ENCODE peak calls at places on chromosome 18, in ten cellular contexts. Q is HT-29, P is activated T-helper 1 cell treated with Interleukin-2 at 50 U/mL for 16 hours, Y is hepatic stellate cell, R is kidney glomerular epithelial cell, U is myocyte, G is anterior cingulate cortex, E is GM03348, K is kidney tubule cell, N is nucleus accumbens. A is an unnamed sample.
A peak's percentile ranks its signal among the peaks of the same experiment; 100 is the strongest.

GRCh38 chr18:3184275-3184963 is 35.3 kb downstream of the MYOM1 start:
- DNase-seq in Q (no peak), Y (no peak), P (no peak), R (no peak), K (no peak), E (no peak), G (no peak), N (no peak), U (no peak), A (no peak)

GRCh38 chr18:49500136-49500921 is 13.3 kb upstream of the C18orf32 start:
- DNase-seq in Y (no peak), N (no peak), P (no peak), E (no peak), Q (no peak), K (no peak), G (no peak), R (no peak), U (no peak), A (no peak)

GRCh38 chr18:36314098-36314497 is 16.6 kb downstream of the FHOD3 start:
- DNase-seq in K (no peak), N (no peak), U (no peak), P (no peak), G (no peak), E (peak; percentile 40), Q (no peak), Y (no peak), R (no peak), A (no peak)

GRCh38 chr18:55779461-55779710 is 191.4 kb upstream of the TCF4 start:
- DNase-seq in N (no peak), K (peak; percentile 17), Q (no peak), G (no peak), R (no peak), Y (peak; percentile 31), E (peak; percentile 57), U (no peak), P (no peak), A (no peak)

GRCh38 chr18:11183621-11184020 is 34.3 kb upstream of the PIEZO2 start:
- DNase-seq in R (no peak), P (no peak), Y (no peak), Q (no peak), N (no peak), E (no peak), K (no peak), U (no peak), G (no peak), A (no peak)

GRCh38 chr18:74116628-74117554 is 30.7 kb downstream of the FBXO15 start:
- DNase-seq in P (no peak), Q (peak; percentile 47), N (no peak), R (peak; percentile 36), E (peak; percentile 57), G (no peak), Y (peak; percentile 14), U (peak; percentile 28), K (peak; percentile 40), A (no peak)

GRCh38 chr18:44458777-44459176 is 221.9 kb upstream of the SETBP1 start:
- DNase-seq in G (no peak), E (peak; percentile 45), R (peak; percentile 51), K (peak; percentile 88), N (no peak), Y (no peak), P (no peak), Q (no peak), U (peak; percentile 59), A (no peak)

GRCh38 chr18:48949606-48950535 is 894 bp downstream of the SMAD7 start:
- DNase-seq in U (peak; percentile 67), E (no peak), Y (no peak), Q (peak; percentile 68), R (no peak), K (peak; percentile 48), P (peak; percentile 28), N (no peak), G (no peak), A (peak; percentile 44)

GRCh38 chr18:56804395-56804794 is 153.2 kb downstream of the WDR7 start:
- DNase-seq in U (no peak), Q (no peak), G (no peak), R (no peak), P (no peak), E (no peak), Y (no peak), K (no peak), N (no peak), A (no peak)

GRCh38 chr18:55534547-55534946 is 53.4 kb downstream of the TCF4 start:
- DNase-seq in N (no peak), U (peak; percentile 13), Q (no peak), R (no peak), Y (no peak), G (no peak), K (no peak), E (peak; percentile 5), P (no peak), A (no peak)

GRCh38 chr18:1526996-1527395 is 622.3 kb downstream of the ADCYAP1 start:
- DNase-seq in R (no peak), K (no peak), Q (no peak), G (no peak), P (no peak), N (no peak), E (no peak), Y (no peak), U (no peak), A (no peak)

GRCh38 chr18:73615506-73615905 is 532.1 kb downstream of the FBXO15 start:
- DNase-seq in K (peak; percentile 37), G (no peak), N (no peak), P (no peak), R (no peak), Q (no peak), E (no peak), U (no peak), Y (no peak), A (no peak)

GRCh38 chr18:65592419-65592818 is 158.4 kb upstream of the CDH7 start:
- DNase-seq in P (no peak), N (no peak), R (no peak), Y (no peak), E (no peak), U (no peak), K (no peak), G (no peak), Q (peak; percentile 48), A (no peak)

GRCh38 chr18:6627621-6628020 is 101.9 kb upstream of the ARHGAP28 start:
- DNase-seq in K (peak; percentile 8), Q (no peak), E (peak; percentile 9), P (no peak), N (no peak), R (no peak), G (no peak), Y (no peak), U (peak; percentile 88), A (no peak)

GRCh38 chr18:78527984-78528383 is 451.6 kb upstream of the SALL3 start:
- DNase-seq in Y (no peak), E (no peak), N (no peak), P (no peak), R (no peak), G (no peak), K (no peak), Q (no peak), U (no peak), A (no peak)

GRCh38 chr18:22108674-22109073 is 60.7 kb upstream of the GATA6 start:
- DNase-seq in K (no peak), Y (no peak), E (no peak), G (no peak), Q (peak; percentile 44), R (no peak), N (no peak), U (no peak), P (no peak), A (no peak)

GRCh38 chr18:78898635-78899034 is 81.0 kb upstream of the SALL3 start:
- DNase-seq in Q (no peak), R (no peak), Y (no peak), E (no peak), U (no peak), G (no peak), N (no peak), P (no peak), K (no peak), A (no peak)

GRCh38 chr18:79526468-79527460 is 131.0 kb downstream of the NFATC1 start:
- DNase-seq in U (no peak), Q (no peak), K (no peak), P (no peak), E (no peak), Y (no peak), R (no peak), G (no peak), N (no peak), A (no peak)

GRCh38 chr18:77566604-77567003 is 317.0 kb downstream of the GALR1 start:
- DNase-seq in K (no peak), Y (no peak), N (no peak), R (no peak), U (no peak), Q (no peak), P (no peak), E (no peak), G (no peak), A (no peak)

GRCh38 chr18:78764544-78764943 is 215.1 kb upstream of the SALL3 start:
- DNase-seq in Y (no peak), U (no peak), N (no peak), Q (no peak), K (no peak), P (no peak), E (no peak), G (no peak), R (no peak), A (no peak)